ENCODE peak calls at places on chromosomes 12 and 14, in ten cellular contexts. Z is EH; V is activated T-cell treated with anti-CD3 and anti-CD28 coated beads for 4 hours; O is BE2C; S is MM.1S; T is heart right ventricle; G is cardiac fibroblast; D is endothelial cell; E is CD4-positive, CD25-positive, alpha-beta regulatory T cell; X is cardiac muscle cell. N is an unnamed sample.

GRCh38 chr14:87995500-87996275 is 2.7 kb upstream of the GALC start:
- DNase-seq in Z (peak; percentile 15), V (no peak), O (no peak), S (no peak), T (no peak), G (no peak), D (no peak), E (no peak), X (peak; percentile 36), N (no peak)

GRCh38 chr12:63353559-63353958 is 202.6 kb upstream of the AVPR1A start:
- DNase-seq in Z (peak; percentile 1), V (no peak), O (no peak), S (no peak), T (no peak), G (peak; percentile 55), D (no peak), E (no peak), X (peak; percentile 12), N (no peak)

GRCh38 chr14:97491697-97492096 is 694.5 kb downstream of the VRK1 start:
- DNase-seq in Z (no peak), V (no peak), O (no peak), S (no peak), T (no peak), G (no peak), D (no peak), E (no peak), X (no peak), N (no peak)

GRCh38 chr12:76024942-76025600 is 6.5 kb downstream of the PHLDA1 start:
- DNase-seq in Z (peak; percentile 76), V (no peak), O (no peak), S (no peak), T (no peak), G (peak; percentile 96), D (no peak), E (no peak), X (peak; percentile 81), N (no peak)

GRCh38 chr12:93061414-93062099 is 132.5 kb upstream of the EEA1 start:
- DNase-seq in Z (no peak), V (no peak), O (no peak), S (no peak), T (peak; percentile 76), G (no peak), D (no peak), E (no peak), X (no peak), N (no peak)

GRCh38 chr14:72350215-72350614 is 418.0 kb downstream of the RGS6 start:
- DNase-seq in Z (no peak), V (no peak), O (no peak), S (no peak), T (no peak), G (no peak), D (no peak), E (no peak), X (no peak), N (no peak)

GRCh38 chr12:77325505-77325904 is 260.1 kb upstream of the E2F7 start:
- DNase-seq in Z (no peak), V (no peak), O (no peak), S (no peak), T (peak; percentile 23), G (no peak), D (peak; percentile 46), E (no peak), X (no peak), N (no peak)

GRCh38 chr14:99654235-99655000 is 9.5 kb downstream of the HHIPL1 start:
- DNase-seq in Z (peak; percentile 80), V (no peak), O (no peak), S (peak; percentile 31), T (no peak), G (peak; percentile 80), D (no peak), E (no peak), X (peak; percentile 92), N (no peak)

GRCh38 chr14:64478634-64479250 is 13.4 kb downstream of the AKAP5 start:
- DNase-seq in Z (peak; percentile 46), V (no peak), O (no peak), S (no peak), T (no peak), G (peak; percentile 60), D (no peak), E (no peak), X (peak; percentile 56), N (no peak)

GRCh38 chr14:89024691-89025090 is 200.2 kb downstream of the TTC8 start:
- DNase-seq in Z (peak; percentile 7), V (no peak), O (peak; percentile 47), S (no peak), T (no peak), G (no peak), D (no peak), E (no peak), X (no peak), N (no peak)

GRCh38 chr12:110960795-110961194 is 40.4 kb upstream of the MYL2 start:
- DNase-seq in Z (no peak), V (no peak), O (no peak), S (no peak), T (no peak), G (no peak), D (no peak), E (no peak), X (no peak), N (no peak)

GRCh38 chr14:21039585-21040369 is 2.4 kb upstream of the RNASE7 start:
- DNase-seq in Z (peak; percentile 67), V (no peak), O (peak; percentile 57), S (peak; percentile 27), T (no peak), G (peak; percentile 73), D (peak; percentile 40), E (no peak), X (peak; percentile 86), N (no peak)

GRCh38 chr12:128823216-128823915 is 392 bp downstream of the SLC15A4 start:
- DNase-seq in Z (no peak), V (no peak), O (peak; percentile 28), S (peak; percentile 10), T (peak; percentile 29), G (no peak), D (peak; percentile 8), E (peak; percentile 9), X (no peak), N (no peak)

GRCh38 chr14:96663491-96664067 is 133.6 kb upstream of the VRK1 start:
- DNase-seq in Z (no peak), V (no peak), O (no peak), S (no peak), T (no peak), G (no peak), D (no peak), E (no peak), X (no peak), N (no peak)

GRCh38 chr14:65214741-65215140 is 112.4 kb upstream of the MAX start:
- DNase-seq in Z (no peak), V (no peak), O (no peak), S (no peak), T (no peak), G (no peak), D (no peak), E (no peak), X (peak; percentile 61), N (no peak)

N was measured in GM12878.